ENCODE peak calls at places on chromosomes 6 and 20, in ten cellular contexts. One of them, this sample, is unnamed.
A peak's percentile ranks its signal among the peaks of the same experiment; 100 is the strongest.

GRCh38 chr6:13485303-13485702 is 2.1 kb downstream of the GFOD1 start:
- DNase-seq in astrocyte of the spinal cord: no peak
- DNase-seq in thoracic aorta: no peak
- DNase-seq in left ventricle myocardium inferior: no peak
- DNase-seq in sigmoid colon: no peak
- DNase-seq in HCT116: no peak
- DNase-seq in ascending aorta: no peak
- DNase-seq in K562: no peak
- DNase-seq in IMR-90: no peak
- DNase-seq in HepG2: no peak
- DNase-seq in this sample: no peak

GRCh38 chr6:136344420-136344819 is 54.8 kb upstream of the BCLAF1 start:
- DNase-seq in astrocyte of the spinal cord: peak; percentile 80
- DNase-seq in thoracic aorta: no peak
- DNase-seq in left ventricle myocardium inferior: no peak
- DNase-seq in sigmoid colon: no peak
- DNase-seq in HCT116: no peak
- DNase-seq in ascending aorta: no peak
- DNase-seq in K562: no peak
- DNase-seq in IMR-90: peak; percentile 86
- DNase-seq in HepG2: no peak
- DNase-seq in this sample: peak; percentile 44

GRCh38 chr6:33566182-33567084 is 13.6 kb downstream of the BAK1 start:
- DNase-seq in astrocyte of the spinal cord: no peak
- DNase-seq in thoracic aorta: no peak
- DNase-seq in left ventricle myocardium inferior: no peak
- DNase-seq in sigmoid colon: no peak
- DNase-seq in HCT116: no peak
- DNase-seq in ascending aorta: no peak
- DNase-seq in K562: no peak
- DNase-seq in IMR-90: peak; percentile 60
- DNase-seq in HepG2: no peak
- DNase-seq in this sample: no peak

GRCh38 chr20:17759449-17759848 is 59.7 kb downstream of the BANF2 start:
- DNase-seq in astrocyte of the spinal cord: no peak
- DNase-seq in thoracic aorta: no peak
- DNase-seq in left ventricle myocardium inferior: no peak
- DNase-seq in sigmoid colon: no peak
- DNase-seq in HCT116: no peak
- DNase-seq in ascending aorta: no peak
- DNase-seq in K562: no peak
- DNase-seq in IMR-90: no peak
- DNase-seq in HepG2: no peak
- DNase-seq in this sample: no peak

GRCh38 chr6:144899161-144899560 is 614.0 kb downstream of the UTRN start:
- DNase-seq in astrocyte of the spinal cord: peak; percentile 43
- DNase-seq in thoracic aorta: no peak
- DNase-seq in left ventricle myocardium inferior: no peak
- DNase-seq in sigmoid colon: no peak
- DNase-seq in HCT116: no peak
- DNase-seq in ascending aorta: no peak
- DNase-seq in K562: no peak
- DNase-seq in IMR-90: peak; percentile 67
- DNase-seq in HepG2: no peak
- DNase-seq in this sample: peak; percentile 76

GRCh38 chr6:53530346-53530745 is 14.6 kb downstream of the GCLC start:
- DNase-seq in astrocyte of the spinal cord: peak; percentile 24
- DNase-seq in thoracic aorta: no peak
- DNase-seq in left ventricle myocardium inferior: peak; percentile 37
- DNase-seq in sigmoid colon: no peak
- DNase-seq in HCT116: no peak
- DNase-seq in ascending aorta: no peak
- DNase-seq in K562: no peak
- DNase-seq in IMR-90: peak; percentile 43
- DNase-seq in HepG2: no peak
- DNase-seq in this sample: no peak

GRCh38 chr6:155638200-155638599 is 182.6 kb upstream of the NOX3 start:
- DNase-seq in astrocyte of the spinal cord: no peak
- DNase-seq in thoracic aorta: no peak
- DNase-seq in left ventricle myocardium inferior: no peak
- DNase-seq in sigmoid colon: no peak
- DNase-seq in HCT116: no peak
- DNase-seq in ascending aorta: no peak
- DNase-seq in K562: no peak
- DNase-seq in IMR-90: no peak
- DNase-seq in HepG2: no peak
- DNase-seq in this sample: no peak

GRCh38 chr6:157535354-157536217 is 154.6 kb downstream of the ZDHHC14 start:
- DNase-seq in astrocyte of the spinal cord: peak; percentile 83
- DNase-seq in thoracic aorta: no peak
- DNase-seq in left ventricle myocardium inferior: no peak
- DNase-seq in sigmoid colon: no peak
- DNase-seq in HCT116: peak; percentile 72
- DNase-seq in ascending aorta: no peak
- DNase-seq in K562: no peak
- DNase-seq in IMR-90: peak; percentile 80
- DNase-seq in HepG2: peak; percentile 86
- DNase-seq in this sample: peak; percentile 43

GRCh38 chr6:148599967-148600426 is 146.8 kb upstream of the UST start:
- DNase-seq in astrocyte of the spinal cord: no peak
- DNase-seq in thoracic aorta: no peak
- DNase-seq in left ventricle myocardium inferior: no peak
- DNase-seq in sigmoid colon: peak; percentile 68
- DNase-seq in HCT116: no peak
- DNase-seq in ascending aorta: no peak
- DNase-seq in K562: no peak
- DNase-seq in IMR-90: peak; percentile 62
- DNase-seq in HepG2: peak; percentile 50
- DNase-seq in this sample: no peak

GRCh38 chr20:37359331-37359730 is 13.4 kb downstream of the SRC start:
- DNase-seq in astrocyte of the spinal cord: no peak
- DNase-seq in thoracic aorta: no peak
- DNase-seq in left ventricle myocardium inferior: no peak
- DNase-seq in sigmoid colon: peak; percentile 55
- DNase-seq in HCT116: no peak
- DNase-seq in ascending aorta: no peak
- DNase-seq in K562: no peak
- DNase-seq in IMR-90: no peak
- DNase-seq in HepG2: no peak
- DNase-seq in this sample: no peak

GRCh38 chr6:89985744-89986493 is 91.7 kb downstream of the GJA10 start:
- DNase-seq in astrocyte of the spinal cord: peak; percentile 93
- DNase-seq in thoracic aorta: no peak
- DNase-seq in left ventricle myocardium inferior: no peak
- DNase-seq in sigmoid colon: no peak
- DNase-seq in HCT116: no peak
- DNase-seq in ascending aorta: no peak
- DNase-seq in K562: peak; percentile 27
- DNase-seq in IMR-90: peak; percentile 96
- DNase-seq in HepG2: no peak
- DNase-seq in this sample: no peak
- TF ChIP-seq CTCF in astrocyte of the spinal cord: no peak
- TF ChIP-seq CTCF in thoracic aorta: no peak
- TF ChIP-seq CTCF in left ventricle myocardium inferior: no peak
- TF ChIP-seq CTCF in sigmoid colon: no peak
- TF ChIP-seq CTCF in HCT116: no peak
- TF ChIP-seq CTCF in ascending aorta: no peak
- TF ChIP-seq CTCF in K562: no peak
- TF ChIP-seq CTCF in IMR-90: no peak
- TF ChIP-seq CTCF in HepG2: no peak
- TF ChIP-seq CTCF in this sample: no peak

GRCh38 chr20:15708984-15709598 is 864.2 kb downstream of the KIF16B start:
- DNase-seq in astrocyte of the spinal cord: no peak
- DNase-seq in thoracic aorta: no peak
- DNase-seq in left ventricle myocardium inferior: peak; percentile 30
- DNase-seq in sigmoid colon: no peak
- DNase-seq in HCT116: no peak
- DNase-seq in ascending aorta: no peak
- DNase-seq in K562: peak; percentile 39
- DNase-seq in IMR-90: no peak
- DNase-seq in HepG2: peak; percentile 52
- DNase-seq in this sample: no peak
- TF ChIP-seq CTCF in astrocyte of the spinal cord: peak; percentile 63
- TF ChIP-seq CTCF in thoracic aorta: no peak
- TF ChIP-seq CTCF in left ventricle myocardium inferior: peak; percentile 58
- TF ChIP-seq CTCF in sigmoid colon: no peak
- TF ChIP-seq CTCF in HCT116: peak; percentile 46
- TF ChIP-seq CTCF in ascending aorta: no peak
- TF ChIP-seq CTCF in K562: peak; percentile 47
- TF ChIP-seq CTCF in IMR-90: peak; percentile 27
- TF ChIP-seq CTCF in HepG2: peak; percentile 83
- TF ChIP-seq CTCF in this sample: peak; percentile 24

GRCh38 chr6:374956-375355 is 16.6 kb upstream of the IRF4 start:
- DNase-seq in astrocyte of the spinal cord: no peak
- DNase-seq in thoracic aorta: no peak
- DNase-seq in left ventricle myocardium inferior: no peak
- DNase-seq in sigmoid colon: no peak
- DNase-seq in HCT116: no peak
- DNase-seq in ascending aorta: no peak
- DNase-seq in K562: no peak
- DNase-seq in IMR-90: no peak
- DNase-seq in HepG2: no peak
- DNase-seq in this sample: no peak
- TF ChIP-seq CTCF in astrocyte of the spinal cord: no peak
- TF ChIP-seq CTCF in thoracic aorta: no peak
- TF ChIP-seq CTCF in left ventricle myocardium inferior: no peak
- TF ChIP-seq CTCF in sigmoid colon: no peak
- TF ChIP-seq CTCF in HCT116: no peak
- TF ChIP-seq CTCF in ascending aorta: no peak
- TF ChIP-seq CTCF in K562: no peak
- TF ChIP-seq CTCF in IMR-90: no peak
- TF ChIP-seq CTCF in HepG2: no peak
- TF ChIP-seq CTCF in this sample: no peak

GRCh38 chr6:26205161-26205624 is 118.0 kb downstream of the HFE start:
- DNase-seq in astrocyte of the spinal cord: peak; percentile 94
- DNase-seq in thoracic aorta: no peak
- DNase-seq in left ventricle myocardium inferior: peak; percentile 76
- DNase-seq in sigmoid colon: peak; percentile 95
- DNase-seq in HCT116: peak; percentile 57
- DNase-seq in ascending aorta: no peak
- DNase-seq in K562: peak; percentile 87
- DNase-seq in IMR-90: peak; percentile 91
- DNase-seq in HepG2: peak; percentile 84
- DNase-seq in this sample: peak; percentile 83

GRCh38 chr6:26205625-26206574 is 118.7 kb downstream of the HFE start:
- DNase-seq in astrocyte of the spinal cord: peak; percentile 89
- DNase-seq in thoracic aorta: no peak
- DNase-seq in left ventricle myocardium inferior: no peak
- DNase-seq in sigmoid colon: no peak
- DNase-seq in HCT116: peak; percentile 74
- DNase-seq in ascending aorta: no peak
- DNase-seq in K562: peak; percentile 84
- DNase-seq in IMR-90: peak; percentile 91
- DNase-seq in HepG2: peak; percentile 51
- DNase-seq in this sample: no peak

GRCh38 chr6:26202811-26203583 is 115.8 kb downstream of the HFE start:
- DNase-seq in astrocyte of the spinal cord: no peak
- DNase-seq in thoracic aorta: no peak
- DNase-seq in left ventricle myocardium inferior: no peak
- DNase-seq in sigmoid colon: no peak
- DNase-seq in HCT116: no peak
- DNase-seq in ascending aorta: no peak
- DNase-seq in K562: peak; percentile 55
- DNase-seq in IMR-90: no peak
- DNase-seq in HepG2: no peak
- DNase-seq in this sample: no peak

GRCh38 chr6:26202201-26202611 is 115.0 kb downstream of the HFE start:
- DNase-seq in astrocyte of the spinal cord: no peak
- DNase-seq in thoracic aorta: no peak
- DNase-seq in left ventricle myocardium inferior: no peak
- DNase-seq in sigmoid colon: no peak
- DNase-seq in HCT116: no peak
- DNase-seq in ascending aorta: no peak
- DNase-seq in K562: peak; percentile 72
- DNase-seq in IMR-90: no peak
- DNase-seq in HepG2: no peak
- DNase-seq in this sample: no peak

GRCh38 chr6:26204332-26205160 is 117.3 kb downstream of the HFE start:
- DNase-seq in astrocyte of the spinal cord: peak; percentile 99
- DNase-seq in thoracic aorta: peak; percentile 85
- DNase-seq in left ventricle myocardium inferior: peak; percentile 85
- DNase-seq in sigmoid colon: peak; percentile 99
- DNase-seq in HCT116: peak; percentile 98
- DNase-seq in ascending aorta: peak; percentile 88
- DNase-seq in K562: peak; percentile 99
- DNase-seq in IMR-90: peak; percentile 99
- DNase-seq in HepG2: peak; percentile 98
- DNase-seq in this sample: peak; percentile 98
- TF ChIP-seq CTCF in astrocyte of the spinal cord: peak; percentile 41
- TF ChIP-seq CTCF in thoracic aorta: peak; percentile 32
- TF ChIP-seq CTCF in left ventricle myocardium inferior: peak; percentile 53
- TF ChIP-seq CTCF in sigmoid colon: peak; percentile 8
- TF ChIP-seq CTCF in HCT116: peak; percentile 20
- TF ChIP-seq CTCF in ascending aorta: peak; percentile 35
- TF ChIP-seq CTCF in K562: peak; percentile 70
- TF ChIP-seq CTCF in IMR-90: peak; percentile 53
- TF ChIP-seq CTCF in HepG2: peak; percentile 53
- TF ChIP-seq CTCF in this sample: peak; percentile 41

GRCh38 chr6:150016324-150017185 is 8.8 kb downstream of the RAET1L start:
- DNase-seq in astrocyte of the spinal cord: peak; percentile 68
- DNase-seq in thoracic aorta: no peak
- DNase-seq in left ventricle myocardium inferior: no peak
- DNase-seq in sigmoid colon: no peak
- DNase-seq in HCT116: peak; percentile 65
- DNase-seq in ascending aorta: no peak
- DNase-seq in K562: peak; percentile 69
- DNase-seq in IMR-90: peak; percentile 61
- DNase-seq in HepG2: peak; percentile 69
- DNase-seq in this sample: peak; percentile 37
- TF ChIP-seq CTCF in astrocyte of the spinal cord: peak; percentile 44
- TF ChIP-seq CTCF in thoracic aorta: peak; percentile 74
- TF ChIP-seq CTCF in left ventricle myocardium inferior: peak; percentile 80
- TF ChIP-seq CTCF in sigmoid colon: peak; percentile 76
- TF ChIP-seq CTCF in HCT116: peak; percentile 36
- TF ChIP-seq CTCF in ascending aorta: peak; percentile 78
- TF ChIP-seq CTCF in K562: peak; percentile 70
- TF ChIP-seq CTCF in IMR-90: peak; percentile 63
- TF ChIP-seq CTCF in HepG2: peak; percentile 81
- TF ChIP-seq CTCF in this sample: peak; percentile 46

GRCh38 chr20:22974354-22974753 is 60.8 kb upstream of the SSTR4 start:
- DNase-seq in astrocyte of the spinal cord: no peak
- DNase-seq in thoracic aorta: no peak
- DNase-seq in left ventricle myocardium inferior: no peak
- DNase-seq in sigmoid colon: no peak
- DNase-seq in HCT116: peak; percentile 18
- DNase-seq in ascending aorta: no peak
- DNase-seq in K562: peak; percentile 54
- DNase-seq in IMR-90: no peak
- DNase-seq in HepG2: peak; percentile 24
- DNase-seq in this sample: no peak
- TF ChIP-seq CTCF in astrocyte of the spinal cord: peak; percentile 36
- TF ChIP-seq CTCF in thoracic aorta: no peak
- TF ChIP-seq CTCF in left ventricle myocardium inferior: peak; percentile 30
- TF ChIP-seq CTCF in sigmoid colon: no peak
- TF ChIP-seq CTCF in HCT116: peak; percentile 66
- TF ChIP-seq CTCF in ascending aorta: no peak
- TF ChIP-seq CTCF in K562: peak; percentile 57
- TF ChIP-seq CTCF in IMR-90: peak; percentile 33
- TF ChIP-seq CTCF in HepG2: peak; percentile 32
- TF ChIP-seq CTCF in this sample: peak; percentile 60

This sample was measured in AG09319.